ENCODE peak calls at places on chromosomes 5 and 9, in nine cellular contexts. J is IMR-90, L is HCT116, E is testis, I is uterus, W is heart left ventricle, M is right lobe of liver, O is body of pancreas, A is Peyer's patch. R is an unnamed sample. For H3K4me1, the result is how much of the 10 kb centered on the place peaks cover.

GRCh38 chr5:122492675-122493074 is 180.6 kb downstream of the SNCAIP start:
- DNase-seq in J (no peak), L (peak), E (no peak), I (no peak), W (no peak), M (no peak), O (no peak), A (no peak), R (no peak)

GRCh38 chr5:124921694-124922093 is 175.3 kb upstream of the ZNF608 start:
- DNase-seq in J (no peak), L (no peak), E (no peak), I (no peak), W (no peak), M (no peak), O (no peak), A (no peak), R (no peak)

GRCh38 chr5:35861718-35862117 is 5.0 kb downstream of the IL7R start:
- DNase-seq in J (peak), L (no peak), E (no peak), I (no peak), W (no peak), M (no peak), O (no peak), A (no peak), R (no peak)

GRCh38 chr9:136760424-136760823 is 2.4 kb upstream of the LCN8 start:
- DNase-seq in J (no peak), L (no peak), E (no peak), I (no peak), W (no peak), M (peak), O (no peak), A (no peak), R (no peak)

GRCh38 chr9:99353408-99353807 is 131.3 kb downstream of the SEC61B start:
- DNase-seq in J (peak), L (no peak), E (peak), I (no peak), W (no peak), M (peak), O (peak), A (no peak), R (no peak)

GRCh38 chr9:114048533-114049452 is 29.3 kb downstream of the AMBP start:
- DNase-seq in J (no peak), L (no peak), E (peak), I (no peak), W (no peak), M (no peak), O (no peak), A (no peak), R (peak)

GRCh38 chr5:170974487-170974886 is 112.7 kb downstream of the RANBP17 start:
- DNase-seq in J (no peak), L (no peak), E (no peak), I (no peak), W (no peak), M (no peak), O (no peak), A (no peak), R (no peak)

GRCh38 chr9:126470251-126470993 is 143.3 kb upstream of the LMX1B start:
- DNase-seq in J (no peak), L (no peak), E (no peak), I (no peak), W (no peak), M (no peak), O (no peak), A (no peak), R (no peak)

GRCh38 chr5:1362242-1363015 is 17.5 kb upstream of the CLPTM1L start:
- DNase-seq in J (no peak), L (no peak), E (no peak), I (no peak), W (no peak), M (peak), O (no peak), A (no peak), R (no peak)

GRCh38 chr9:34143116-34143515 is 16.6 kb upstream of the DCAF12 start:
- DNase-seq in J (no peak), L (no peak), E (no peak), I (no peak), W (no peak), M (no peak), O (no peak), A (no peak), R (no peak)

GRCh38 chr9:99162759-99163364 is 57.9 kb downstream of the TGFBR1 start:
- DNase-seq in J (peak), L (peak), E (no peak), I (no peak), W (no peak), M (no peak), O (no peak), A (no peak), R (no peak)

GRCh38 chr9:95459867-95460626 is 56.7 kb downstream of the PTCH1 start:
- DNase-seq in J (peak), L (no peak), E (no peak), I (no peak), W (no peak), M (no peak), O (no peak), A (no peak), R (no peak)

GRCh38 chr5:32100903-32101302 is 73.2 kb downstream of the GOLPH3 start:
- DNase-seq in J (no peak), L (no peak), E (no peak), I (no peak), W (no peak), M (no peak), O (no peak), A (no peak), R (no peak)
- TF ChIP-seq CTCF in J (no peak), L (no peak), E (no peak), I (no peak), W (no peak), M (no peak), O (no peak), A (no peak), R (no peak)

DNA sequence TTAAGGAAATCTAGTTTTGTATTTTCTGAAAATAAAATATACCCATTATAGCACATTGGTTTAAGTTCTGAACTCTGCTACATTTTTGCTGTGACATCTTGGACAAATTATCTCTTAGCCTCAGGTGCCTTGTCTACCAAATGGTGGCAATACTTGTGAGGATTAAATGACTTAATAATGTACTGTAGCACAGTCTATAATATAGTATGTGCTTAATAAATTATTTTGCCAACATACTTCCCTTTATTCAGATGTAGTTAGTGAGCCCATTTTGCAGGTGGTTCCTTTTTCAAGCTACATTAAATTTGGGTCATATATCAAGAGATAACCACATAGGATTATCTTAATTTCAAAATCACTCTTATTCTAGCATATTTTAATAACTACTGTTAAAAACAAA is 3.2 kb downstream of the ETF1 start:
- DNase-seq in J (no peak), L (no peak), E (no peak), I (no peak), W (no peak), M (no peak), O (no peak), A (no peak), R (no peak)
- H3K4me1 ChIP-seq in J (under half), L (under half), E (under half), I (under half), W (half or more), M (under half), O (half or more), A (under half), R (under half)

GRCh38 chr9:127916665-127917581 is at the start of gene ST6GALNAC4:
- DNase-seq in J (peak), L (no peak), E (peak), I (peak), W (peak), M (peak), O (peak), A (peak), R (peak)

GRCh38 chr9:127920794-127921193 is 4.0 kb upstream of the ST6GALNAC4 start:
- DNase-seq in J (no peak), L (no peak), E (no peak), I (no peak), W (no peak), M (no peak), O (no peak), A (no peak), R (no peak)

GRCh38 chr9:127917603-127918002 is 762 bp upstream of the ST6GALNAC4 start:
- DNase-seq in J (no peak), L (no peak), E (no peak), I (no peak), W (no peak), M (no peak), O (no peak), A (no peak), R (no peak)

GRCh38 chr9:127919253-127919815 is 2.5 kb upstream of the ST6GALNAC4 start:
- DNase-seq in J (peak), L (peak), E (no peak), I (peak), W (peak), M (peak), O (peak), A (peak), R (peak)

GRCh38 chr9:127918201-127919107 is 1.6 kb upstream of the ST6GALNAC4 start:
- DNase-seq in J (no peak), L (no peak), E (no peak), I (no peak), W (no peak), M (no peak), O (peak), A (no peak), R (no peak)
- TF ChIP-seq POLR2A in J (no peak), L (no peak), E (no peak), I (no peak), W (no peak), M (no peak), O (no peak), A (no peak), R (no peak)

DNA sequence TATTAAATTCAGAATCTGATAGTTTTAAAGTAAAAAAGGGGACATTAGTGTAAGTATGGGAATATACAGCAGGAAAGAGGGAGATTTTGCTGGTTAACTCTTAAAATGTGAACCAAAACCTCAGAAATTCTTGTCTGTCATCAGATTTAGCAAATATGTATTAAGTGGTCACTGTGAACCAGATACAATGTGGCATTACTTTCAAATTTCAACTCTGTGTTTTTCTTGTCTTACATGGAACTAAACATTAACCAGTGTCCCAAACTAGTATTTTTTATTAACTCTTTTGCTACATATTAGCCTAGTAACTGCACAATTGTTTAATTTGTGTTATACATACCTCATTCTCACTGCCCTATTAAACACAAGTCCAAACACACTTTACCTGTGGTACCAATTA is 259.9 kb upstream of the RASA1 start:
- DNase-seq in J (no peak), L (no peak), E (no peak), I (no peak), W (no peak), M (no peak), O (no peak), A (no peak), R (no peak)
- TF ChIP-seq CTCF in J (no peak), L (no peak), E (no peak), I (no peak), W (no peak), M (no peak), O (no peak), A (no peak), R (no peak)

GRCh38 chr5:175880797-175881312 is 9.5 kb downstream of the CPLX2 start:
- DNase-seq in J (no peak), L (no peak), E (no peak), I (no peak), W (no peak), M (no peak), O (no peak), A (no peak), R (no peak)

GRCh38 chr5:175883506-175883905 is 12.1 kb downstream of the CPLX2 start:
- DNase-seq in J (no peak), L (no peak), E (no peak), I (no peak), W (no peak), M (no peak), O (no peak), A (no peak), R (no peak)

GRCh38 chr5:175887463-175887862 is 16.1 kb downstream of the CPLX2 start:
- DNase-seq in J (no peak), L (no peak), E (no peak), I (no peak), W (no peak), M (no peak), O (no peak), A (no peak), R (no peak)

GRCh38 chr5:175885813-175886212 is 14.4 kb downstream of the CPLX2 start:
- DNase-seq in J (no peak), L (no peak), E (no peak), I (no peak), W (no peak), M (no peak), O (no peak), A (no peak), R (no peak)

GRCh38 chr5:175884214-175884613 is 12.8 kb downstream of the CPLX2 start:
- DNase-seq in J (no peak), L (no peak), E (no peak), I (no peak), W (no peak), M (no peak), O (no peak), A (no peak), R (no peak)
- H3K4me1 ChIP-seq in J (under half), L (under half), E (under half), I (under half), W (under half), M (under half), O (under half), A (under half), R (under half)

R was measured in adrenal gland.